ENCODE peak calls at places on chromosome 17, in five cellular contexts. D is AG09319, K is NT2/D1, I is NCI-H2029, G is NCI-H187. B is an unnamed sample.

GRCh38 chr17:46780003-46780373 is 38.5 kb downstream of the WNT3 start:
- DNase-seq in D (no peak), K (no peak), G (no peak), I (no peak), B (no peak)

GRCh38 chr17:8068736-8069586 is 18.6 kb downstream of the ALOX12B start:
- DNase-seq in K (no peak), I (no peak), G (no peak), D (no peak), B (no peak)

GRCh38 chr17:2797632-2798031 is 1.4 kb downstream of the RAP1GAP2 start:
- DNase-seq in D (no peak), K (no peak), I (peak; percentile 37), G (no peak), B (no peak)

GRCh38 chr17:42117397-42118125 is 3.6 kb downstream of the KAT2A start:
- DNase-seq in K (no peak), D (no peak), I (no peak), G (no peak), B (no peak)

GRCh38 chr17:17782425-17783120 is 54.2 kb downstream of the SREBF1 start:
- DNase-seq in I (peak; percentile 19), G (no peak), D (no peak), K (no peak), B (peak; percentile 57)

GRCh38 chr17:36918260-36918691 is 19.0 kb upstream of the LHX1 start:
- DNase-seq in K (no peak), G (no peak), I (no peak), D (no peak), B (no peak)

GRCh38 chr17:16286009-16286946 is 67.0 kb downstream of the CENPV start:
- DNase-seq in G (no peak), D (peak; percentile 86), I (no peak), K (peak; percentile 87), B (peak; percentile 30)

GRCh38 chr17:19418312-19418992 is 7.4 kb downstream of the RNF112 start:
- DNase-seq in D (no peak), I (no peak), G (no peak), K (no peak), B (no peak)

GRCh38 chr17:73545633-73546032 is 98.6 kb downstream of the SDK2 start:
- DNase-seq in K (no peak), D (no peak), I (no peak), G (no peak), B (no peak)

GRCh38 chr17:49730078-49730786 is 22.5 kb upstream of the SLC35B1 start:
- DNase-seq in I (no peak), D (peak; percentile 88), G (no peak), K (no peak), B (no peak)

GRCh38 chr17:17704931-17705330 is 23.7 kb downstream of the RAI1 start:
- DNase-seq in D (no peak), G (no peak), K (no peak), I (no peak), B (no peak)

GRCh38 chr17:45342306-45342705 is 25.5 kb upstream of the MAP3K14 start:
- DNase-seq in D (no peak), G (no peak), K (no peak), I (no peak), B (no peak)

GRCh38 chr17:40949406-40949805 is 12.0 kb upstream of the KRT23 start:
- DNase-seq in D (no peak), I (no peak), G (no peak), K (no peak), B (peak; percentile 18)

GRCh38 chr17:73496232-73496631 is 148.0 kb downstream of the SDK2 start:
- DNase-seq in G (no peak), I (no peak), K (no peak), D (no peak), B (no peak)

GRCh38 chr17:79837888-79838540 is 1.2 kb downstream of the CBX4 start:
- DNase-seq in K (no peak), G (no peak), D (no peak), I (no peak), B (no peak)

GRCh38 chr17:12664894-12665262 is 812 bp upstream of the MYOCD start:
- DNase-seq in K (no peak), G (no peak), D (no peak), I (no peak), B (no peak)

GRCh38 chr17:81928497-81929252 is 1.1 kb upstream of the MAFG start:
- DNase-seq in I (no peak), G (no peak), K (no peak), D (no peak), B (no peak)

GRCh38 chr17:2634361-2634960 is 41.0 kb downstream of the PAFAH1B1 start:
- DNase-seq in K (no peak), G (no peak), I (no peak), D (no peak), B (no peak)

GRCh38 chr17:27491713-27492190 is 35.5 kb downstream of the KSR1 start:
- DNase-seq in D (no peak), G (no peak), K (no peak), I (no peak), B (no peak)

GRCh38 chr17:35981908-35982330 is 622 bp upstream of the CCL16 start:
- DNase-seq in I (no peak), D (no peak), K (no peak), G (no peak), B (no peak)

GRCh38 chr17:17125136-17126084 is 80.7 kb downstream of the PLD6 start:
- DNase-seq in K (no peak), G (no peak), I (no peak), D (no peak), B (no peak)

GRCh38 chr17:50549969-50550368 is 3.0 kb downstream of the SPATA20 start:
- DNase-seq in I (no peak), G (no peak), K (no peak), D (no peak), B (no peak)